ENCODE peak calls at places on chromosomes 13 and 19, in six cellular contexts. Y is hypothalamus; Z is WTC11; V is NCI-H1417; T is WERI-Rb-1; H is stimulated activated CD4-positive, alpha-beta T cell treated with anti-CD3 and anti-CD28 coated beads, Interleukin-2, amount 100 ng/mL, for 48 hours. N is an unnamed sample.

GRCh38 chr13:110116072-110116487 is 190.9 kb downstream of the COL4A1 start:
- DNase-seq in V (no peak), Y (no peak), Z (peak), H (peak), T (peak), N (no peak)

GRCh38 chr13:40101708-40102359 is 446.4 kb downstream of the COG6 start:
- DNase-seq in T (no peak), V (no peak), H (peak), Y (no peak), Z (no peak), N (no peak)

GRCh38 chr19:35545855-35546381 is 492 bp downstream of the TMEM147 start:
- DNase-seq in Z (peak), V (no peak), Y (no peak), T (peak), H (peak), N (no peak)

GRCh38 chr19:4555657-4556561 is 3.6 kb downstream of the SEMA6B start:
- DNase-seq in Z (peak), H (no peak), V (no peak), T (no peak), Y (no peak), N (no peak)

GRCh38 chr13:24083141-24083540 is 77.4 kb upstream of the SPATA13 start:
- DNase-seq in Y (no peak), H (no peak), V (peak), Z (no peak), T (no peak), N (no peak)

GRCh38 chr19:12782424-12783225 is 7.3 kb upstream of the HOOK2 start:
- DNase-seq in Y (peak), T (peak), H (peak), V (peak), Z (peak), N (peak)

GRCh38 chr19:50427997-50428425 is 4.7 kb upstream of the MYBPC2 start:
- DNase-seq in H (no peak), T (no peak), V (no peak), Y (peak), Z (peak), N (peak)

GRCh38 chr13:87274209-87274819 is 396.9 kb upstream of the SLITRK5 start:
- DNase-seq in Y (no peak), V (peak), H (peak), T (peak), Z (peak), N (no peak)

GRCh38 chr13:36251528-36251927 is 37.2 kb upstream of the SOHLH2 start:
- DNase-seq in Y (no peak), T (no peak), H (no peak), Z (no peak), V (no peak), N (no peak)

GRCh38 chr13:111548805-111549204 is 228.4 kb downstream of the TEX29 start:
- DNase-seq in T (no peak), Y (no peak), H (no peak), Z (no peak), V (no peak), N (no peak)

GRCh38 chr13:113151745-113152707 is 6.4 kb upstream of the PROZ start:
- DNase-seq in V (peak), H (no peak), T (peak), Y (peak), Z (no peak), N (no peak)

GRCh38 chr19:50331187-50332013 is 2.2 kb upstream of the KCNC3 start:
- DNase-seq in T (no peak), H (no peak), V (no peak), Y (no peak), Z (peak), N (no peak)

GRCh38 chr19:1921326-1921725 is 16.1 kb downstream of the ADAT3 start:
- DNase-seq in Z (no peak), V (no peak), Y (no peak), T (no peak), H (no peak), N (no peak)

GRCh38 chr19:7852851-7853759 is 21.1 kb downstream of the PRR36 start:
- DNase-seq in Y (peak), T (peak), H (peak), Z (peak), V (peak), N (no peak)

GRCh38 chr19:41223431-41224234 is 4.6 kb downstream of the AXL start:
- DNase-seq in Z (peak), H (no peak), T (no peak), V (no peak), Y (no peak), N (no peak)

GRCh38 chr13:110232756-110233155 is 74.2 kb downstream of the COL4A1 start:
- DNase-seq in Z (no peak), T (no peak), Y (no peak), H (no peak), V (no peak), N (no peak)

GRCh38 chr13:41495044-41495443 is 37.7 kb downstream of the RGCC start:
- DNase-seq in T (no peak), Y (no peak), V (no peak), Z (no peak), H (no peak), N (no peak)

GRCh38 chr13:112730157-112730671 is 40.4 kb downstream of the ATP11A start:
- DNase-seq in Z (no peak), V (no peak), T (no peak), H (no peak), Y (no peak), N (no peak)

GRCh38 chr13:48038763-48039162 is 1.2 kb downstream of the NUDT15 start:
- DNase-seq in Y (no peak), H (no peak), T (no peak), Z (no peak), V (no peak), N (no peak)

GRCh38 chr19:2617393-2618165 is 84.9 kb downstream of the GNG7 start:
- DNase-seq in T (no peak), H (no peak), Y (no peak), V (no peak), Z (no peak), N (no peak)

GRCh38 chr19:34503546-34504272 is 22.2 kb downstream of the WTIP start:
- DNase-seq in Z (peak), Y (no peak), H (no peak), V (no peak), T (no peak), N (no peak)